ENCODE peak calls at places on chromosome 18, in four cellular contexts. U is IMR-90, X is GM12878, J is H1. S is an unnamed sample.

GRCh38 chr18:28422577-28422976 is 245.6 kb upstream of the CDH2 start:
- DNase-seq in J (no peak), U (no peak), X (no peak), S (no peak)

GRCh38 chr18:32262092-32262491 is 72.3 kb downstream of the MEP1B start:
- DNase-seq in U (no peak), X (no peak), J (no peak), S (no peak)

GRCh38 chr18:29712785-29713184 is 1329.8 kb downstream of the DSC3 start:
- DNase-seq in J (no peak), U (no peak), X (no peak), S (no peak)

GRCh38 chr18:13543144-13543543 is 183.2 kb downstream of the FAM210A start:
- DNase-seq in X (no peak), U (no peak), J (no peak), S (no peak)

GRCh38 chr18:6729247-6730091 is at the start of gene ARHGAP28:
- DNase-seq in J (peak), X (no peak), U (peak), S (peak)

GRCh38 chr18:37393945-37394609 is 171.5 kb downstream of the CELF4 start:
- DNase-seq in J (peak), U (peak), X (no peak), S (peak)

GRCh38 chr18:51621103-51621969 is 423.9 kb upstream of the MEX3C start:
- DNase-seq in U (no peak), J (peak), X (peak), S (peak)

GRCh38 chr18:13658444-13659204 is 67.7 kb downstream of the FAM210A start:
- DNase-seq in J (no peak), X (no peak), U (no peak), S (no peak)

GRCh38 chr18:28003451-28003850 is 173.5 kb downstream of the CDH2 start:
- DNase-seq in U (peak), X (no peak), J (no peak), S (no peak)

GRCh38 chr18:76973512-76974302 is 151.3 kb downstream of the ZNF236 start:
- DNase-seq in X (no peak), J (no peak), U (no peak), S (no peak)
- TF ChIP-seq CHD1 in X (no peak), J (no peak), U (no peak), S (no peak)

GRCh38 chr18:61285777-61286176 is 47.5 kb upstream of the CDH20 start:
- DNase-seq in U (no peak), X (no peak), J (no peak), S (no peak)

GRCh38 chr18:61284039-61284438 is 49.2 kb upstream of the CDH20 start:
- DNase-seq in X (no peak), U (no peak), J (no peak), S (no peak)

GRCh38 chr18:61277808-61278207 is 55.4 kb upstream of the CDH20 start:
- DNase-seq in J (no peak), X (no peak), U (no peak), S (no peak)

GRCh38 chr18:61286867-61287266 is 46.4 kb upstream of the CDH20 start:
- DNase-seq in J (no peak), U (no peak), X (no peak), S (no peak)

GRCh38 chr18:61282926-61283325 is 50.3 kb upstream of the CDH20 start:
- DNase-seq in X (no peak), U (no peak), J (no peak), S (no peak)
- TF ChIP-seq CHD1 in X (no peak), U (no peak), J (no peak), S (no peak)

DNA sequence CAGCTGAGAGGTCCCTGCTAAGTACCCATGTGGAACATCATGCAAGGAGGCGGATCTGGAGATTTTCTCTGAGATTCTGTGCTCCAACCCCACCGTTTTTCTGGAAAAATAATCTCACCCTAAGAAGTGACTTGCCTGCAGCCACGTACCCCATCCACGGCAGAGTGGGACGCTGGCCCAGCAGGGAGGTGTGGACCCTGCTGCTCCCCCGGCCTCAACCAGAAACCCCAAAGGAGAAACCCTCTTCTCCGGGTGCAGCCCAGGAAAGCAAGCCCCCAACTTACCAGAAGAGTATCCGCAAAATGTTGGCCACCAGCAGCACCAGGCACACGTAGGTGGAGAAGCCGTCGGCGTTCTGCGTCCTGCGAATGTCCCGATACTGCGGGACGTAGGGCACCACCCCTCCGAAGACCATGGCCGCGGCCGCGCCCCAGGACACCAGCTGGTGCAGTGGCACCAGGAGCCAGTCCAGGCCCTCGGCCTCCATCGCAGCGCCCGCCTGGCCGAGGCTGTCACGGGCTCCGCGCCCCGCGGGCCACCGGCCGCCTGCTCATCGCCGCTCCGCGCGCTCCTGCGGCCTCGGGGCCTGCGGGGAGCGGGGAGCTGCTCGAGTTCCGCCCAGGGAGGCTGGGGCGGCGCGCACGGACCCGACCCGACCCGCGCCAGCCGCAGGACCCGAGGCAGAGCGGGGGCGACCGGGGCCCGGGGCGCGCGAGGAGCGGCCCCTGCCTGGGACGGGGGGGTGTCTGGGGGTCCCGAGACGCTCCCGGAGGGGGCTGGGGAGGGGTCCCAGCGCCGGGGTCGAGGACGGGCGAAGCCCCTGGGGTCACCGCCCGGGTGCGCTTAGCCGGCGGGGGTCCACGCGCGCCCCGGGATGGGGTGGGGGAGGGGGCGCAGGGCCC is 762 bp downstream of the SLC66A2 start:
- DNase-seq in U (peak), X (no peak), J (no peak), S (peak)
- TF ChIP-seq CHD1 in U (no peak), X (no peak), J (no peak), S (no peak)

GRCh38 chr18:79354350-79354749 is 41.4 kb upstream of the NFATC1 start:
- DNase-seq in U (no peak), J (no peak), X (no peak), S (no peak)

GRCh38 chr18:79352432-79352831 is 43.3 kb upstream of the NFATC1 start:
- DNase-seq in J (no peak), X (no peak), U (no peak), S (no peak)

GRCh38 chr18:79356435-79356834 is 39.3 kb upstream of the NFATC1 start:
- DNase-seq in J (no peak), X (peak), U (no peak), S (no peak)

GRCh38 chr18:79355433-79356335 is 40.0 kb upstream of the NFATC1 start:
- DNase-seq in X (no peak), U (no peak), J (no peak), S (no peak)

GRCh38 chr18:79353238-79353637 is 42.5 kb upstream of the NFATC1 start:
- DNase-seq in J (no peak), U (peak), X (no peak), S (no peak)
- TF ChIP-seq CHD1 in J (no peak), U (no peak), X (no peak), S (no peak)

DNA sequence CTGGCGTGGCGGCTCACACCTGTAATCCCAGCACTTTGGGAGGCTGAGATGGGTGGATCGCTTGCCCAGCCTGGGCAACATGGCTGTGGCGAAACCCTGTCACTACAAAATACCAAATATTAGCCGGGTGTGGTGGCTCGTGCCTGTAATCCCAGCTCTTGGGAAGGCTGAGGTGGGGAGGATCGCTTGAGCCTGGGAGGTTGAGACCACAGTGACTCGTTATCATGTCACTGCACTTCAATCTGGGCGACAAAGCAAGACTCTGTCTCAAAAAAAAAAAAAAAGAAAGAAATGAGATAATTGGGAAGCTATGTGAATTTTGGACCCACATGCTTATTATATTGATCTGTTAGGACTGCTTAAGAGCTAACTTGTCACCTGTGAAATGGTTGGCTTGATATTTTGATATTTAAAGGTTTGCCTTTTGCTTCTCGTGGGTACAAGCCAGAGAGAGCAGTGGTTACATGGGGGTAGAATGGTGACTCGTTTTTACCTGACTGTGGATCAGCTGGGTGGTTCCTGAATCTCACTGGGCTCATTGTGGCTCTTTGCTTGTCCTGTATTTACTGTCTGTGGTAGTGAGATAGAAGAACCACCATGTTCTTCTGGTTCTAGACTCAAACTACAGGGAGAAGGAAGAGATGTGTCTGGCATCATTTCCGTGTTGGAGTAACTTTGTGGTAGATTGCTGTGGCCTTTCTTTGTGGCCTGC is 28.9 kb downstream of the ZNF532 start:
- DNase-seq in U (peak), J (no peak), X (no peak), S (no peak)
- TF ChIP-seq CHD1 in U (no peak), J (no peak), X (no peak), S (no peak)